ENCODE peak calls at places on chromosomes 12 and 14, in nine cellular contexts. One of them, this sample, is unnamed.

GRCh38 chr14:69711471-69712216 is 55.3 kb upstream of the SRSF5 start:
- DNase-seq in dorsolateral prefrontal cortex: no peak
- DNase-seq in epithelial cell of prostate: no peak
- DNase-seq in Peyer's patch: no peak
- DNase-seq in left ventricle myocardium superior: peak
- DNase-seq in HTR-8/SVneo: no peak
- DNase-seq in H9: no peak
- DNase-seq in neuronal stem cell: no peak
- DNase-seq in CD4-positive, alpha-beta T cell: no peak
- DNase-seq in this sample: no peak

GRCh38 chr12:72053604-72054003 is 115.0 kb downstream of the TPH2 start:
- DNase-seq in H9: no peak
- DNase-seq in left ventricle myocardium superior: no peak
- DNase-seq in epithelial cell of prostate: no peak
- DNase-seq in Peyer's patch: no peak
- DNase-seq in neuronal stem cell: no peak
- DNase-seq in CD4-positive, alpha-beta T cell: no peak
- DNase-seq in dorsolateral prefrontal cortex: no peak
- DNase-seq in HTR-8/SVneo: no peak
- DNase-seq in this sample: no peak

GRCh38 chr12:124500232-124501079 is 67.0 kb downstream of the NCOR2 start:
- DNase-seq in CD4-positive, alpha-beta T cell: no peak
- DNase-seq in neuronal stem cell: peak
- DNase-seq in left ventricle myocardium superior: no peak
- DNase-seq in Peyer's patch: no peak
- DNase-seq in epithelial cell of prostate: no peak
- DNase-seq in H9: peak
- DNase-seq in HTR-8/SVneo: peak
- DNase-seq in dorsolateral prefrontal cortex: no peak
- DNase-seq in this sample: no peak

GRCh38 chr12:115323223-115323905 is 639.4 kb upstream of the TBX3 start:
- DNase-seq in epithelial cell of prostate: no peak
- DNase-seq in left ventricle myocardium superior: no peak
- DNase-seq in dorsolateral prefrontal cortex: no peak
- DNase-seq in H9: no peak
- DNase-seq in CD4-positive, alpha-beta T cell: no peak
- DNase-seq in HTR-8/SVneo: no peak
- DNase-seq in Peyer's patch: no peak
- DNase-seq in neuronal stem cell: no peak
- DNase-seq in this sample: no peak

GRCh38 chr12:123223241-123223668 is 9.7 kb downstream of the MPHOSPH9 start:
- DNase-seq in neuronal stem cell: no peak
- DNase-seq in HTR-8/SVneo: no peak
- DNase-seq in dorsolateral prefrontal cortex: no peak
- DNase-seq in Peyer's patch: peak
- DNase-seq in H9: no peak
- DNase-seq in epithelial cell of prostate: no peak
- DNase-seq in CD4-positive, alpha-beta T cell: peak
- DNase-seq in left ventricle myocardium superior: no peak
- DNase-seq in this sample: peak

GRCh38 chr14:32606297-32606696 is 277.2 kb downstream of the AKAP6 start:
- DNase-seq in CD4-positive, alpha-beta T cell: no peak
- DNase-seq in H9: no peak
- DNase-seq in Peyer's patch: no peak
- DNase-seq in dorsolateral prefrontal cortex: no peak
- DNase-seq in left ventricle myocardium superior: no peak
- DNase-seq in neuronal stem cell: no peak
- DNase-seq in epithelial cell of prostate: no peak
- DNase-seq in HTR-8/SVneo: no peak
- DNase-seq in this sample: no peak

GRCh38 chr12:115500872-115501271 is 776.6 kb downstream of the MED13L start:
- DNase-seq in epithelial cell of prostate: no peak
- DNase-seq in H9: no peak
- DNase-seq in HTR-8/SVneo: no peak
- DNase-seq in CD4-positive, alpha-beta T cell: no peak
- DNase-seq in dorsolateral prefrontal cortex: no peak
- DNase-seq in neuronal stem cell: no peak
- DNase-seq in Peyer's patch: no peak
- DNase-seq in left ventricle myocardium superior: no peak
- DNase-seq in this sample: no peak

GRCh38 chr14:75527449-75528163 is 5.3 kb downstream of the BATF start:
- DNase-seq in HTR-8/SVneo: no peak
- DNase-seq in dorsolateral prefrontal cortex: no peak
- DNase-seq in epithelial cell of prostate: no peak
- DNase-seq in left ventricle myocardium superior: no peak
- DNase-seq in neuronal stem cell: no peak
- DNase-seq in Peyer's patch: peak
- DNase-seq in H9: no peak
- DNase-seq in CD4-positive, alpha-beta T cell: no peak
- DNase-seq in this sample: no peak

GRCh38 chr12:42786400-42786799 is 196.9 kb upstream of the PRICKLE1 start:
- DNase-seq in Peyer's patch: no peak
- DNase-seq in H9: no peak
- DNase-seq in dorsolateral prefrontal cortex: no peak
- DNase-seq in CD4-positive, alpha-beta T cell: no peak
- DNase-seq in left ventricle myocardium superior: no peak
- DNase-seq in epithelial cell of prostate: no peak
- DNase-seq in neuronal stem cell: no peak
- DNase-seq in HTR-8/SVneo: no peak
- DNase-seq in this sample: no peak

GRCh38 chr12:84642201-84642600 is 270.4 kb downstream of the SLC6A15 start:
- DNase-seq in HTR-8/SVneo: no peak
- DNase-seq in H9: no peak
- DNase-seq in left ventricle myocardium superior: no peak
- DNase-seq in neuronal stem cell: no peak
- DNase-seq in epithelial cell of prostate: no peak
- DNase-seq in dorsolateral prefrontal cortex: no peak
- DNase-seq in CD4-positive, alpha-beta T cell: no peak
- DNase-seq in Peyer's patch: no peak
- DNase-seq in this sample: no peak

GRCh38 chr14:35687335-35687939 is 121.7 kb downstream of the RALGAPA1 start:
- DNase-seq in dorsolateral prefrontal cortex: no peak
- DNase-seq in neuronal stem cell: peak
- DNase-seq in Peyer's patch: no peak
- DNase-seq in H9: no peak
- DNase-seq in CD4-positive, alpha-beta T cell: peak
- DNase-seq in HTR-8/SVneo: peak
- DNase-seq in left ventricle myocardium superior: no peak
- DNase-seq in epithelial cell of prostate: no peak
- DNase-seq in this sample: no peak

GRCh38 chr12:45732250-45732649 is 2.7 kb downstream of the ARID2 start:
- DNase-seq in neuronal stem cell: no peak
- DNase-seq in H9: no peak
- DNase-seq in HTR-8/SVneo: no peak
- DNase-seq in dorsolateral prefrontal cortex: no peak
- DNase-seq in CD4-positive, alpha-beta T cell: no peak
- DNase-seq in epithelial cell of prostate: no peak
- DNase-seq in Peyer's patch: no peak
- DNase-seq in left ventricle myocardium superior: no peak
- DNase-seq in this sample: no peak

GRCh38 chr12:19431407-19432308 is 7.6 kb upstream of the AEBP2 start:
- DNase-seq in HTR-8/SVneo: peak
- DNase-seq in H9: peak
- DNase-seq in left ventricle myocardium superior: no peak
- DNase-seq in Peyer's patch: no peak
- DNase-seq in neuronal stem cell: no peak
- DNase-seq in CD4-positive, alpha-beta T cell: no peak
- DNase-seq in epithelial cell of prostate: peak
- DNase-seq in dorsolateral prefrontal cortex: no peak
- DNase-seq in this sample: peak

GRCh38 chr12:47832263-47832933 is 12.7 kb upstream of the HDAC7 start:
- DNase-seq in CD4-positive, alpha-beta T cell: no peak
- DNase-seq in H9: no peak
- DNase-seq in dorsolateral prefrontal cortex: no peak
- DNase-seq in neuronal stem cell: no peak
- DNase-seq in Peyer's patch: peak
- DNase-seq in HTR-8/SVneo: no peak
- DNase-seq in left ventricle myocardium superior: no peak
- DNase-seq in epithelial cell of prostate: no peak
- DNase-seq in this sample: peak

GRCh38 chr14:69535230-69535848 is 39.3 kb downstream of the CCDC177 start:
- DNase-seq in CD4-positive, alpha-beta T cell: no peak
- DNase-seq in HTR-8/SVneo: peak
- DNase-seq in H9: peak
- DNase-seq in neuronal stem cell: peak
- DNase-seq in left ventricle myocardium superior: no peak
- DNase-seq in dorsolateral prefrontal cortex: peak
- DNase-seq in epithelial cell of prostate: no peak
- DNase-seq in Peyer's patch: no peak
- DNase-seq in this sample: no peak

GRCh38 chr14:54108481-54109471 is 152.2 kb upstream of the BMP4 start:
- DNase-seq in H9: no peak
- DNase-seq in Peyer's patch: no peak
- DNase-seq in HTR-8/SVneo: peak
- DNase-seq in epithelial cell of prostate: peak
- DNase-seq in dorsolateral prefrontal cortex: no peak
- DNase-seq in left ventricle myocardium superior: no peak
- DNase-seq in CD4-positive, alpha-beta T cell: no peak
- DNase-seq in neuronal stem cell: no peak
- DNase-seq in this sample: no peak

GRCh38 chr12:3827301-3828000 is 45.7 kb downstream of the PARP11 start:
- DNase-seq in dorsolateral prefrontal cortex: no peak
- DNase-seq in CD4-positive, alpha-beta T cell: no peak
- DNase-seq in epithelial cell of prostate: no peak
- DNase-seq in H9: no peak
- DNase-seq in Peyer's patch: no peak
- DNase-seq in HTR-8/SVneo: no peak
- DNase-seq in left ventricle myocardium superior: no peak
- DNase-seq in neuronal stem cell: no peak
- DNase-seq in this sample: no peak

GRCh38 chr14:91108941-91109611 is 4.8 kb upstream of the DGLUCY start:
- DNase-seq in left ventricle myocardium superior: no peak
- DNase-seq in dorsolateral prefrontal cortex: no peak
- DNase-seq in Peyer's patch: peak
- DNase-seq in CD4-positive, alpha-beta T cell: peak
- DNase-seq in epithelial cell of prostate: no peak
- DNase-seq in HTR-8/SVneo: no peak
- DNase-seq in neuronal stem cell: no peak
- DNase-seq in H9: no peak
- DNase-seq in this sample: peak

This sample was measured in activated T-helper 9 cell treated with anti-CD3 and anti-CD28 coated beads, Interleukin-2, amount 50 U/mL, for 16 hours.